ENCODE peak calls at places on chromosomes 3 and 15, in four cellular contexts. One of them, this sample, is unnamed.

GRCh38 chr3:195249858-195250464 is 21.0 kb downstream of the XXYLT1 start:
- DNase-seq in foreskin fibroblast: no peak
- DNase-seq in A549: no peak
- DNase-seq in GM23338: no peak
- DNase-seq in this sample: no peak

GRCh38 chr15:88498991-88499390 is 31.5 kb downstream of the MRPS11 start:
- DNase-seq in A549: no peak
- DNase-seq in foreskin fibroblast: no peak
- DNase-seq in GM23338: no peak
- DNase-seq in this sample: no peak

GRCh38 chr3:169545606-169546005 is 117.9 kb downstream of the MECOM start:
- DNase-seq in foreskin fibroblast: no peak
- DNase-seq in GM23338: no peak
- DNase-seq in A549: no peak
- DNase-seq in this sample: no peak

GRCh38 chr15:77821188-77821958 is 188.7 kb upstream of the LINGO1 start:
- DNase-seq in A549: peak; percentile 77
- DNase-seq in GM23338: peak; percentile 84
- DNase-seq in foreskin fibroblast: peak; percentile 80
- DNase-seq in this sample: no peak

GRCh38 chr3:58052373-58053273 is 44.4 kb downstream of the FLNB start:
- DNase-seq in foreskin fibroblast: peak; percentile 97
- DNase-seq in A549: peak; percentile 85
- DNase-seq in GM23338: no peak
- DNase-seq in this sample: no peak

GRCh38 chr3:158709666-158710083 is 22.6 kb downstream of the RARRES1 start:
- DNase-seq in foreskin fibroblast: peak; percentile 98
- DNase-seq in GM23338: no peak
- DNase-seq in A549: peak; percentile 54
- DNase-seq in this sample: no peak

GRCh38 chr3:137588871-137589270 is 175.2 kb upstream of the SOX14 start:
- DNase-seq in GM23338: no peak
- DNase-seq in foreskin fibroblast: no peak
- DNase-seq in A549: no peak
- DNase-seq in this sample: no peak

GRCh38 chr3:172224560-172225214 is 185.3 kb downstream of the FNDC3B start:
- DNase-seq in A549: no peak
- DNase-seq in GM23338: no peak
- DNase-seq in foreskin fibroblast: no peak
- DNase-seq in this sample: no peak

GRCh38 chr15:73682597-73683090 is 1.5 kb upstream of the CD276 start:
- DNase-seq in foreskin fibroblast: no peak
- DNase-seq in A549: no peak
- DNase-seq in GM23338: no peak
- DNase-seq in this sample: no peak

GRCh38 chr15:73685561-73685960 is 1.4 kb downstream of the CD276 start:
- DNase-seq in GM23338: no peak
- DNase-seq in A549: no peak
- DNase-seq in foreskin fibroblast: peak; percentile 42
- DNase-seq in this sample: no peak

GRCh38 chr15:73681856-73682596 is 2.2 kb upstream of the CD276 start:
- DNase-seq in GM23338: no peak
- DNase-seq in A549: no peak
- DNase-seq in foreskin fibroblast: peak; percentile 34
- DNase-seq in this sample: no peak

GRCh38 chr15:73683257-73683623 is 943 bp upstream of the CD276 start:
- DNase-seq in A549: no peak
- DNase-seq in foreskin fibroblast: peak; percentile 16
- DNase-seq in GM23338: no peak
- DNase-seq in this sample: no peak

GRCh38 chr15:73683624-73684536 is at the start of gene CD276:
- DNase-seq in A549: peak; percentile 47
- DNase-seq in foreskin fibroblast: peak; percentile 92
- DNase-seq in GM23338: peak; percentile 81
- DNase-seq in this sample: peak; percentile 96
- TF ChIP-seq CTCF in A549: no peak
- TF ChIP-seq CTCF in foreskin fibroblast: peak; percentile 38
- TF ChIP-seq CTCF in GM23338: peak; percentile 50
- TF ChIP-seq CTCF in this sample: peak; percentile 70

DNA sequence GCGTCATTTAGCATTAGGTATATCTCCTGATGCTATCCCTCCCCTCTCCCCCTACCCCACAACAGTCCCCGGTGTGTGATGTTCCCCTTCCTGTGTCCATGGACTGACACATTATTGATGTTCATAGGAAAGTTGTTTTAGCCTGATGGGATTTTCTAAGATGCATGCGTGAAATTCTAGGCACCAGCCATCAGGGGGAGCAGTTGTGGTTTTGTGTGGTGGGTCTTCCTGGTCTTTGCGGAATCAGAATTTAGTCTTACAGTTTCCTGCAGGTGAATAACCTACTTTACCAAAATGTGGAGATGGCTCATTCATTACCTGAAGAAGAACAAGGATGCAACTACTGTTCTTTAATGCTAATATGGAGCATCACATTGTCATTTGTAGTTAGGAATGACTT is 455.0 kb upstream of the THBS1 start:
- DNase-seq in GM23338: peak; percentile 75
- DNase-seq in foreskin fibroblast: peak; percentile 70
- DNase-seq in A549: peak; percentile 72
- DNase-seq in this sample: no peak
- TF ChIP-seq CTCF in GM23338: peak; percentile 78
- TF ChIP-seq CTCF in foreskin fibroblast: peak; percentile 55
- TF ChIP-seq CTCF in A549: peak; percentile 13
- TF ChIP-seq CTCF in this sample: peak; percentile 77

GRCh38 chr3:131989318-131989717 is 45.5 kb downstream of the CPNE4 start:
- DNase-seq in A549: no peak
- DNase-seq in foreskin fibroblast: no peak
- DNase-seq in GM23338: no peak
- DNase-seq in this sample: no peak
- TF ChIP-seq CTCF in A549: no peak
- TF ChIP-seq CTCF in foreskin fibroblast: no peak
- TF ChIP-seq CTCF in GM23338: no peak
- TF ChIP-seq CTCF in this sample: no peak

GRCh38 chr3:17738219-17738618 is 4.2 kb downstream of the TBC1D5 start:
- DNase-seq in foreskin fibroblast: no peak
- DNase-seq in GM23338: no peak
- DNase-seq in A549: no peak
- DNase-seq in this sample: no peak

GRCh38 chr3:17737591-17737990 is 4.8 kb downstream of the TBC1D5 start:
- DNase-seq in A549: no peak
- DNase-seq in foreskin fibroblast: no peak
- DNase-seq in GM23338: no peak
- DNase-seq in this sample: no peak

GRCh38 chr3:17740703-17741102 is 1.7 kb downstream of the TBC1D5 start:
- DNase-seq in foreskin fibroblast: peak; percentile 45
- DNase-seq in A549: peak; percentile 78
- DNase-seq in GM23338: no peak
- DNase-seq in this sample: no peak

GRCh38 chr3:17741621-17742091 is 775 bp downstream of the TBC1D5 start:
- DNase-seq in foreskin fibroblast: no peak
- DNase-seq in A549: no peak
- DNase-seq in GM23338: no peak
- DNase-seq in this sample: no peak

GRCh38 chr3:17738921-17739320 is 3.5 kb downstream of the TBC1D5 start:
- DNase-seq in foreskin fibroblast: no peak
- DNase-seq in A549: peak; percentile 7
- DNase-seq in GM23338: no peak
- DNase-seq in this sample: no peak
- TF ChIP-seq CTCF in foreskin fibroblast: no peak
- TF ChIP-seq CTCF in A549: no peak
- TF ChIP-seq CTCF in GM23338: no peak
- TF ChIP-seq CTCF in this sample: no peak

GRCh38 chr3:62131620-62132019 is 241.7 kb downstream of the FEZF2 start:
- DNase-seq in foreskin fibroblast: peak; percentile 28
- DNase-seq in A549: peak; percentile 4
- DNase-seq in GM23338: peak; percentile 46
- DNase-seq in this sample: no peak
- TF ChIP-seq CTCF in foreskin fibroblast: peak; percentile 35
- TF ChIP-seq CTCF in A549: no peak
- TF ChIP-seq CTCF in GM23338: peak; percentile 68
- TF ChIP-seq CTCF in this sample: peak; percentile 83

GRCh38 chr3:141729240-141729639 is 8.9 kb upstream of the RNF7 start:
- DNase-seq in GM23338: peak; percentile 21
- DNase-seq in A549: no peak
- DNase-seq in foreskin fibroblast: no peak
- DNase-seq in this sample: no peak
- TF ChIP-seq CTCF in GM23338: peak; percentile 47
- TF ChIP-seq CTCF in A549: no peak
- TF ChIP-seq CTCF in foreskin fibroblast: no peak
- TF ChIP-seq CTCF in this sample: no peak

GRCh38 chr3:141231101-141231922 is at the start of gene PXYLP1:
- DNase-seq in A549: peak; percentile 84
- DNase-seq in foreskin fibroblast: peak; percentile 97
- DNase-seq in GM23338: peak; percentile 90
- DNase-seq in this sample: peak; percentile 98
- TF ChIP-seq CTCF in A549: peak; percentile 95
- TF ChIP-seq CTCF in foreskin fibroblast: peak; percentile 31
- TF ChIP-seq CTCF in GM23338: no peak
- TF ChIP-seq CTCF in this sample: peak; percentile 82

DNA sequence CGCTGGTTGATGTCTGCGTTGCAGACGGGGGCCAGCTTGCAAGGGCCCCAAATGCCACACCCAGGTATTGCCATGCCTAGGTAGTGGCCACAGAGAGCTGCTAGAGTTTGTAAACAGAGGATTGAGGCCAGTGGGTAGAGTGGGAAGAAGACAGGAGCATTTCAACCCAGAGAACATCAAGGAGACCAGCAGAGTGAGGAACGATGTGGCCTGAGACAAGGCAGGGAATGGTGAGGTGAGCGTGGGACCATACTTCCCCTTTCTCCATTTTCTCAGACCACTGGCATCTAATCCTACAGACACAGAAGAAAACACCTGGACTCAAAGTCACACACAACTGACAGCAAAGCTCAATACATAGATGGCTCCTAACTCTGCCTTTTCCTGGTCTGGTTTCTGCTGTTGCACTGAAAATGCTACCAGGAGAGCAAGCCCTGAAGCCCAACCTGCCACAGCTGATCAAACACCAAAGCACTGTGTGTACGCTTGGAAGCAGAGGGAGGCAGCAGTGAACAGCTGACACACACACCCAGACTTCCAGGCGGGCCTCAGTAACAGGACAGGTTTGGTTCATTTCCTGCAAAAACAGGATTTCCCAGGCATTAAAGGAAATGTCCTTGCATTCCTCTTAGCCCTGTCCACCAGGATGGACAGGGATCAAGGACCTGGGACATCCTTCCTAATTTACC is 1.6 kb downstream of the FAM174B start:
- DNase-seq in GM23338: no peak
- DNase-seq in A549: peak; percentile 55
- DNase-seq in foreskin fibroblast: no peak
- DNase-seq in this sample: no peak
- TF ChIP-seq CTCF in GM23338: no peak
- TF ChIP-seq CTCF in A549: no peak
- TF ChIP-seq CTCF in foreskin fibroblast: no peak
- TF ChIP-seq CTCF in this sample: peak; percentile 24

GRCh38 chr15:91855684-91856553 is 2.4 kb downstream of the SLCO3A1 start:
- DNase-seq in GM23338: peak; percentile 94
- DNase-seq in A549: peak; percentile 64
- DNase-seq in foreskin fibroblast: no peak
- DNase-seq in this sample: no peak
- TF ChIP-seq CTCF in GM23338: peak; percentile 64
- TF ChIP-seq CTCF in A549: peak; percentile 33
- TF ChIP-seq CTCF in foreskin fibroblast: no peak
- TF ChIP-seq CTCF in this sample: peak; percentile 24

This sample was measured in chondrocyte.